ENCODE peak calls at places on chromosomes 2 and 18, in nine cellular contexts. One of them, this sample, is unnamed.

GRCh38 chr2:125167152-125167551 is 1142.1 kb downstream of the CNTNAP5 start:
- DNase-seq in spleen: no peak
- DNase-seq in gastrocnemius medialis: no peak
- DNase-seq in cardiac muscle cell: peak; percentile 74
- DNase-seq in colonic mucosa: no peak
- DNase-seq in Peyer's patch: no peak
- DNase-seq in right cardiac atrium: no peak
- DNase-seq in GM23248: peak; percentile 5
- DNase-seq in lower lobe of right lung: no peak
- DNase-seq in this sample: no peak

GRCh38 chr2:16508061-16508851 is 157.4 kb downstream of the CYRIA start:
- DNase-seq in cardiac muscle cell: peak; percentile 27
- DNase-seq in GM23248: peak; percentile 52
- DNase-seq in Peyer's patch: peak; percentile 48
- DNase-seq in right cardiac atrium: peak; percentile 34
- DNase-seq in gastrocnemius medialis: no peak
- DNase-seq in colonic mucosa: peak; percentile 41
- DNase-seq in spleen: no peak
- DNase-seq in lower lobe of right lung: peak; percentile 57
- DNase-seq in this sample: peak; percentile 47

GRCh38 chr18:6553234-6553900 is 138.7 kb upstream of the L3MBTL4 start:
- DNase-seq in right cardiac atrium: no peak
- DNase-seq in spleen: no peak
- DNase-seq in gastrocnemius medialis: no peak
- DNase-seq in cardiac muscle cell: peak; percentile 41
- DNase-seq in colonic mucosa: no peak
- DNase-seq in Peyer's patch: no peak
- DNase-seq in lower lobe of right lung: no peak
- DNase-seq in GM23248: peak; percentile 27
- DNase-seq in this sample: no peak

GRCh38 chr2:226969412-226969811 is 133.6 kb downstream of the RHBDD1 start:
- DNase-seq in right cardiac atrium: no peak
- DNase-seq in colonic mucosa: no peak
- DNase-seq in spleen: no peak
- DNase-seq in lower lobe of right lung: no peak
- DNase-seq in cardiac muscle cell: no peak
- DNase-seq in gastrocnemius medialis: no peak
- DNase-seq in GM23248: peak; percentile 63
- DNase-seq in Peyer's patch: no peak
- DNase-seq in this sample: no peak

GRCh38 chr2:118835739-118836410 is 11.6 kb downstream of the EN1 start:
- DNase-seq in GM23248: peak; percentile 67
- DNase-seq in gastrocnemius medialis: no peak
- DNase-seq in colonic mucosa: no peak
- DNase-seq in lower lobe of right lung: no peak
- DNase-seq in cardiac muscle cell: no peak
- DNase-seq in right cardiac atrium: no peak
- DNase-seq in spleen: peak; percentile 70
- DNase-seq in Peyer's patch: no peak
- DNase-seq in this sample: no peak

GRCh38 chr18:22067682-22068081 is 101.7 kb upstream of the GATA6 start:
- DNase-seq in spleen: no peak
- DNase-seq in GM23248: no peak
- DNase-seq in cardiac muscle cell: no peak
- DNase-seq in colonic mucosa: no peak
- DNase-seq in lower lobe of right lung: no peak
- DNase-seq in gastrocnemius medialis: no peak
- DNase-seq in right cardiac atrium: no peak
- DNase-seq in Peyer's patch: no peak
- DNase-seq in this sample: no peak

GRCh38 chr2:97660775-97661417 is 2.9 kb downstream of the ACTR1B start:
- DNase-seq in spleen: peak; percentile 73
- DNase-seq in GM23248: no peak
- DNase-seq in lower lobe of right lung: no peak
- DNase-seq in right cardiac atrium: no peak
- DNase-seq in colonic mucosa: no peak
- DNase-seq in gastrocnemius medialis: no peak
- DNase-seq in Peyer's patch: no peak
- DNase-seq in cardiac muscle cell: no peak
- DNase-seq in this sample: no peak

GRCh38 chr2:147045113-147045512 is 799.7 kb upstream of the ACVR2A start:
- DNase-seq in cardiac muscle cell: peak; percentile 81
- DNase-seq in gastrocnemius medialis: no peak
- DNase-seq in colonic mucosa: peak; percentile 55
- DNase-seq in right cardiac atrium: peak; percentile 26
- DNase-seq in spleen: no peak
- DNase-seq in GM23248: peak; percentile 54
- DNase-seq in lower lobe of right lung: no peak
- DNase-seq in Peyer's patch: peak; percentile 71
- DNase-seq in this sample: no peak

GRCh38 chr18:22710628-22711380 is 222.3 kb upstream of the RBBP8 start:
- DNase-seq in right cardiac atrium: peak; percentile 55
- DNase-seq in GM23248: peak; percentile 59
- DNase-seq in colonic mucosa: peak; percentile 45
- DNase-seq in gastrocnemius medialis: no peak
- DNase-seq in cardiac muscle cell: peak; percentile 71
- DNase-seq in Peyer's patch: peak; percentile 51
- DNase-seq in lower lobe of right lung: no peak
- DNase-seq in spleen: no peak
- DNase-seq in this sample: peak; percentile 84

GRCh38 chr2:120770641-120771040 is 35.0 kb downstream of the GLI2 start:
- DNase-seq in colonic mucosa: no peak
- DNase-seq in spleen: peak; percentile 48
- DNase-seq in lower lobe of right lung: peak; percentile 10
- DNase-seq in GM23248: no peak
- DNase-seq in right cardiac atrium: no peak
- DNase-seq in cardiac muscle cell: no peak
- DNase-seq in gastrocnemius medialis: no peak
- DNase-seq in Peyer's patch: no peak
- DNase-seq in this sample: peak; percentile 52

GRCh38 chr2:26316041-26316440 is 29.9 kb upstream of the SELENOI start:
- DNase-seq in gastrocnemius medialis: no peak
- DNase-seq in cardiac muscle cell: no peak
- DNase-seq in lower lobe of right lung: no peak
- DNase-seq in GM23248: peak; percentile 42
- DNase-seq in colonic mucosa: no peak
- DNase-seq in Peyer's patch: no peak
- DNase-seq in spleen: no peak
- DNase-seq in right cardiac atrium: no peak
- DNase-seq in this sample: no peak

GRCh38 chr2:108588070-108588668 is 53.9 kb downstream of the LIMS1 start:
- DNase-seq in right cardiac atrium: no peak
- DNase-seq in colonic mucosa: no peak
- DNase-seq in gastrocnemius medialis: no peak
- DNase-seq in cardiac muscle cell: peak; percentile 38
- DNase-seq in spleen: no peak
- DNase-seq in lower lobe of right lung: no peak
- DNase-seq in Peyer's patch: no peak
- DNase-seq in GM23248: peak; percentile 27
- DNase-seq in this sample: no peak

GRCh38 chr2:191627518-191627917 is 50.4 kb upstream of the NABP1 start:
- DNase-seq in GM23248: no peak
- DNase-seq in Peyer's patch: no peak
- DNase-seq in spleen: no peak
- DNase-seq in colonic mucosa: no peak
- DNase-seq in lower lobe of right lung: no peak
- DNase-seq in right cardiac atrium: no peak
- DNase-seq in cardiac muscle cell: no peak
- DNase-seq in gastrocnemius medialis: no peak
- DNase-seq in this sample: no peak

GRCh38 chr2:109421101-109421500 is 192.7 kb downstream of the SEPTIN10 start:
- DNase-seq in right cardiac atrium: no peak
- DNase-seq in cardiac muscle cell: no peak
- DNase-seq in colonic mucosa: no peak
- DNase-seq in GM23248: no peak
- DNase-seq in gastrocnemius medialis: no peak
- DNase-seq in lower lobe of right lung: peak; percentile 22
- DNase-seq in Peyer's patch: no peak
- DNase-seq in spleen: peak; percentile 17
- DNase-seq in this sample: peak; percentile 58

GRCh38 chr2:57804971-57805370 is 241.6 kb upstream of the VRK2 start:
- DNase-seq in cardiac muscle cell: no peak
- DNase-seq in Peyer's patch: no peak
- DNase-seq in spleen: no peak
- DNase-seq in colonic mucosa: no peak
- DNase-seq in right cardiac atrium: no peak
- DNase-seq in GM23248: no peak
- DNase-seq in lower lobe of right lung: no peak
- DNase-seq in gastrocnemius medialis: no peak
- DNase-seq in this sample: no peak

GRCh38 chr2:128412181-128412871 is 93.7 kb upstream of the HS6ST1 start:
- DNase-seq in colonic mucosa: peak; percentile 11
- DNase-seq in Peyer's patch: peak; percentile 34
- DNase-seq in GM23248: no peak
- DNase-seq in lower lobe of right lung: no peak
- DNase-seq in cardiac muscle cell: peak; percentile 16
- DNase-seq in gastrocnemius medialis: no peak
- DNase-seq in spleen: peak; percentile 51
- DNase-seq in right cardiac atrium: no peak
- DNase-seq in this sample: peak; percentile 43

GRCh38 chr18:37258819-37259218 is 306.8 kb downstream of the CELF4 start:
- DNase-seq in cardiac muscle cell: no peak
- DNase-seq in spleen: peak; percentile 51
- DNase-seq in GM23248: no peak
- DNase-seq in Peyer's patch: no peak
- DNase-seq in lower lobe of right lung: no peak
- DNase-seq in right cardiac atrium: no peak
- DNase-seq in colonic mucosa: no peak
- DNase-seq in gastrocnemius medialis: no peak
- DNase-seq in this sample: no peak

GRCh38 chr2:8268172-8268783 is 413.6 kb upstream of the ID2 start:
- DNase-seq in Peyer's patch: no peak
- DNase-seq in cardiac muscle cell: peak; percentile 17
- DNase-seq in gastrocnemius medialis: no peak
- DNase-seq in GM23248: peak; percentile 73
- DNase-seq in spleen: no peak
- DNase-seq in lower lobe of right lung: no peak
- DNase-seq in colonic mucosa: no peak
- DNase-seq in right cardiac atrium: peak; percentile 69
- DNase-seq in this sample: no peak

GRCh38 chr2:177568893-177569292 is 176.3 kb downstream of the AGPS start:
- DNase-seq in spleen: no peak
- DNase-seq in cardiac muscle cell: no peak
- DNase-seq in colonic mucosa: no peak
- DNase-seq in lower lobe of right lung: no peak
- DNase-seq in gastrocnemius medialis: no peak
- DNase-seq in right cardiac atrium: no peak
- DNase-seq in GM23248: no peak
- DNase-seq in Peyer's patch: no peak
- DNase-seq in this sample: no peak

GRCh38 chr2:200310545-200310971 is 4.1 kb downstream of the SPATS2L start:
- DNase-seq in colonic mucosa: no peak
- DNase-seq in right cardiac atrium: no peak
- DNase-seq in GM23248: peak; percentile 58
- DNase-seq in gastrocnemius medialis: no peak
- DNase-seq in cardiac muscle cell: peak; percentile 42
- DNase-seq in Peyer's patch: no peak
- DNase-seq in spleen: no peak
- DNase-seq in lower lobe of right lung: no peak
- DNase-seq in this sample: no peak

GRCh38 chr18:22563098-22563707 is 145.5 kb upstream of the CTAGE1 start:
- DNase-seq in right cardiac atrium: no peak
- DNase-seq in GM23248: peak; percentile 93
- DNase-seq in gastrocnemius medialis: no peak
- DNase-seq in lower lobe of right lung: no peak
- DNase-seq in colonic mucosa: peak; percentile 55
- DNase-seq in cardiac muscle cell: peak; percentile 97
- DNase-seq in Peyer's patch: peak; percentile 62
- DNase-seq in spleen: no peak
- DNase-seq in this sample: no peak

GRCh38 chr2:229111744-229112143 is 159.3 kb downstream of the PID1 start:
- DNase-seq in right cardiac atrium: no peak
- DNase-seq in GM23248: no peak
- DNase-seq in gastrocnemius medialis: no peak
- DNase-seq in spleen: no peak
- DNase-seq in Peyer's patch: no peak
- DNase-seq in colonic mucosa: no peak
- DNase-seq in cardiac muscle cell: no peak
- DNase-seq in lower lobe of right lung: no peak
- DNase-seq in this sample: no peak
- H3K9me3 ChIP-seq in right cardiac atrium: no peaks in the 10 kb centered on the region
- H3K9me3 ChIP-seq in GM23248: no peaks in the 10 kb centered on the region
- H3K9me3 ChIP-seq in gastrocnemius medialis: no peaks in the 10 kb centered on the region
- H3K9me3 ChIP-seq in spleen: peaks cover under 1% of the 10 kb centered on the region
- H3K9me3 ChIP-seq in Peyer's patch: no peaks in the 10 kb centered on the region
- H3K9me3 ChIP-seq in colonic mucosa: no peaks in the 10 kb centered on the region
- H3K9me3 ChIP-seq in cardiac muscle cell: no peaks in the 10 kb centered on the region
- H3K9me3 ChIP-seq in lower lobe of right lung: no peaks in the 10 kb centered on the region
- H3K9me3 ChIP-seq in this sample: no peaks in the 10 kb centered on the region

DNA sequence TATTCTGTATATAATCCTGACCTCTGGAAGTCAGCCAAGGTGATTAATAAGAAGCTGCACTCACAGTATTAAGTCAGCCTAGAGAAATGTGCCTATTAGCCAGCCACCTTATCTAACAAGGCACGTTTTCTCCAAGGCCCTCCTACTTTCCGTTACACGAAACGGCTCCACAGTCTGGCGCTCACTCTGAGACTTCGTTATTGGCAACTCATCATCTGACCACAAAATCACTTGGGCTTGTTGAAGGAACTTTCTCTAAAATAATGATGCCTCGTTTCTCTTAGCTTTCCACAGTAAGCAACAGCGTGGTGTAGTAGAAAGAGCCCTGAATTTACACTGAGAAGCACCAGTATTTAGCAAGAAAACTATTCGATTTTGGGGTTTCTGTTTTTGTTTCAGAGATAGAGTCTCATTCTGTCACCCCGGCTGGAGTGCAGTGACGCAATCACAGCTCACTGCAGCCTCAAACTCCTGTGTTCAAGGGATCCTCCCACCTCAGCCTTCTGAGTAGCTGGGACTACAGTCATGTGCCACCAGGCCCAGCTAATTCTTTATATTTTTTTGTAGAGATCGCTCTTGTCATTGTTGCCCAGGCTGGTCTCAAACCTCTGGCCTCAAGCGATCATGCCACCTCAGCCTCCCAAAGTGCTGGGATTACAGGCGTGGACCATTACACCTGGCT is 53.6 kb upstream of the SLC14A1 start:
- DNase-seq in GM23248: peak; percentile 85
- DNase-seq in lower lobe of right lung: no peak
- DNase-seq in colonic mucosa: no peak
- DNase-seq in spleen: no peak
- DNase-seq in right cardiac atrium: peak; percentile 60
- DNase-seq in cardiac muscle cell: peak; percentile 87
- DNase-seq in gastrocnemius medialis: no peak
- DNase-seq in Peyer's patch: peak; percentile 57
- DNase-seq in this sample: no peak
- H3K4me3 ChIP-seq in GM23248: peak overlapping the region; percentile 20
- H3K4me3 ChIP-seq in lower lobe of right lung: no peak overlapping the region
- H3K4me3 ChIP-seq in colonic mucosa: no peak overlapping the region
- H3K4me3 ChIP-seq in spleen: no peak overlapping the region
- H3K4me3 ChIP-seq in right cardiac atrium: no peak overlapping the region
- H3K4me3 ChIP-seq in cardiac muscle cell: no peak overlapping the region
- H3K4me3 ChIP-seq in gastrocnemius medialis: no peak overlapping the region
- H3K4me3 ChIP-seq in Peyer's patch: no peak overlapping the region
- H3K4me3 ChIP-seq in this sample: no peak overlapping the region

GRCh38 chr2:12796617-12797016 is 79.9 kb downstream of the TRIB2 start:
- DNase-seq in right cardiac atrium: peak; percentile 76
- DNase-seq in spleen: no peak
- DNase-seq in gastrocnemius medialis: no peak
- DNase-seq in cardiac muscle cell: peak; percentile 71
- DNase-seq in Peyer's patch: no peak
- DNase-seq in lower lobe of right lung: no peak
- DNase-seq in GM23248: no peak
- DNase-seq in colonic mucosa: no peak
- DNase-seq in this sample: peak; percentile 52
- H3K9me3 ChIP-seq in right cardiac atrium: no peaks in the 10 kb centered on the region
- H3K9me3 ChIP-seq in spleen: peaks cover 17% of the 10 kb centered on the region
- H3K9me3 ChIP-seq in gastrocnemius medialis: no peaks in the 10 kb centered on the region
- H3K9me3 ChIP-seq in cardiac muscle cell: no peaks in the 10 kb centered on the region
- H3K9me3 ChIP-seq in Peyer's patch: no peaks in the 10 kb centered on the region
- H3K9me3 ChIP-seq in lower lobe of right lung: peaks cover 5% of the 10 kb centered on the region
- H3K9me3 ChIP-seq in GM23248: no peaks in the 10 kb centered on the region
- H3K9me3 ChIP-seq in colonic mucosa: no peaks in the 10 kb centered on the region
- H3K9me3 ChIP-seq in this sample: no peaks in the 10 kb centered on the region

GRCh38 chr2:197455428-197455827 is 2.1 kb downstream of the COQ10B start:
- DNase-seq in colonic mucosa: no peak
- DNase-seq in lower lobe of right lung: no peak
- DNase-seq in cardiac muscle cell: no peak
- DNase-seq in GM23248: no peak
- DNase-seq in spleen: no peak
- DNase-seq in Peyer's patch: no peak
- DNase-seq in right cardiac atrium: no peak
- DNase-seq in gastrocnemius medialis: no peak
- DNase-seq in this sample: no peak
- H3K4me3 ChIP-seq in colonic mucosa: no peak overlapping the region
- H3K4me3 ChIP-seq in lower lobe of right lung: peak overlapping the region; percentile 90
- H3K4me3 ChIP-seq in cardiac muscle cell: no peak overlapping the region
- H3K4me3 ChIP-seq in GM23248: peak overlapping the region; percentile 90
- H3K4me3 ChIP-seq in spleen: no peak overlapping the region
- H3K4me3 ChIP-seq in Peyer's patch: no peak overlapping the region
- H3K4me3 ChIP-seq in right cardiac atrium: no peak overlapping the region
- H3K4me3 ChIP-seq in gastrocnemius medialis: no peak overlapping the region
- H3K4me3 ChIP-seq in this sample: no peak overlapping the region

This sample was measured in aorta.